ENCODE peak calls at places on chromosomes 1 and 21, in nine cellular contexts. R is HFFc6, T is GM20000, O is ovary, Z is HL-60, J is fibroblast of mammary gland, E is Calu3, C is heart left ventricle, P is MCF 10A. D is an unnamed sample.

GRCh38 chr21:15441060-15441493 is 288.7 kb upstream of the USP25 start:
- DNase-seq in R (no peak), T (no peak), O (no peak), Z (no peak), J (no peak), E (no peak), C (no peak), P (no peak), D (no peak)

GRCh38 chr21:36347962-36348328 is 27.9 kb downstream of the MORC3 start:
- DNase-seq in R (peak), T (no peak), O (no peak), Z (no peak), J (peak), E (no peak), C (no peak), P (no peak), D (no peak)

GRCh38 chr1:230832466-230832865 is 35.9 kb downstream of the C1orf198 start:
- DNase-seq in R (no peak), T (no peak), O (no peak), Z (no peak), J (peak), E (no peak), C (no peak), P (peak), D (no peak)

GRCh38 chr1:214228976-214229375 is 52.0 kb upstream of the SMYD2 start:
- DNase-seq in R (no peak), T (no peak), O (no peak), Z (no peak), J (no peak), E (no peak), C (peak), P (no peak), D (no peak)

GRCh38 chr1:35560256-35561225 is 2.9 kb downstream of the NCDN start:
- DNase-seq in R (no peak), T (no peak), O (peak), Z (no peak), J (no peak), E (no peak), C (peak), P (peak), D (no peak)

GRCh38 chr1:15206418-15207030 is 40.5 kb upstream of the FHAD1 start:
- DNase-seq in R (peak), T (no peak), O (no peak), Z (no peak), J (no peak), E (no peak), C (no peak), P (no peak), D (no peak)

GRCh38 chr1:17826165-17826488 is 71.0 kb downstream of the ACTL8 start:
- DNase-seq in R (no peak), T (peak), O (no peak), Z (peak), J (peak), E (peak), C (peak), P (peak), D (peak)

GRCh38 chr21:28309596-28309995 is 683.1 kb downstream of the LTN1 start:
- DNase-seq in R (no peak), T (no peak), O (no peak), Z (no peak), J (no peak), E (no peak), C (no peak), P (no peak), D (no peak)

GRCh38 chr1:234681065-234681464 is 71.1 kb upstream of the IRF2BP2 start:
- DNase-seq in R (no peak), T (no peak), O (no peak), Z (no peak), J (no peak), E (no peak), C (no peak), P (no peak), D (no peak)

GRCh38 chr1:172837816-172838680 is 179.1 kb downstream of the FASLG start:
- DNase-seq in R (peak), T (no peak), O (no peak), Z (no peak), J (peak), E (no peak), C (no peak), P (peak), D (peak)

GRCh38 chr1:3858231-3858981 is 1.1 kb downstream of the DFFB start:
- DNase-seq in R (peak), T (no peak), O (peak), Z (peak), J (peak), E (peak), C (no peak), P (peak), D (no peak)
- TF ChIP-seq CTCF in R (no peak), T (no peak), O (no peak), Z (no peak), J (no peak), E (no peak), C (no peak), P (no peak), D (peak)

GRCh38 chr1:211520641-211521040 is 28.7 kb upstream of the RD3 start:
- DNase-seq in R (peak), T (no peak), O (no peak), Z (no peak), J (peak), E (peak), C (no peak), P (no peak), D (no peak)
- TF ChIP-seq CTCF in R (peak), T (no peak), O (no peak), Z (no peak), J (peak), E (no peak), C (no peak), P (no peak), D (no peak)

GRCh38 chr1:91007827-91008226 is 14.0 kb downstream of the ZNF644 start:
- DNase-seq in R (no peak), T (no peak), O (no peak), Z (no peak), J (peak), E (no peak), C (no peak), P (no peak), D (no peak)
- TF ChIP-seq CTCF in R (no peak), T (no peak), O (no peak), Z (no peak), J (peak), E (no peak), C (no peak), P (no peak), D (no peak)

DNA sequence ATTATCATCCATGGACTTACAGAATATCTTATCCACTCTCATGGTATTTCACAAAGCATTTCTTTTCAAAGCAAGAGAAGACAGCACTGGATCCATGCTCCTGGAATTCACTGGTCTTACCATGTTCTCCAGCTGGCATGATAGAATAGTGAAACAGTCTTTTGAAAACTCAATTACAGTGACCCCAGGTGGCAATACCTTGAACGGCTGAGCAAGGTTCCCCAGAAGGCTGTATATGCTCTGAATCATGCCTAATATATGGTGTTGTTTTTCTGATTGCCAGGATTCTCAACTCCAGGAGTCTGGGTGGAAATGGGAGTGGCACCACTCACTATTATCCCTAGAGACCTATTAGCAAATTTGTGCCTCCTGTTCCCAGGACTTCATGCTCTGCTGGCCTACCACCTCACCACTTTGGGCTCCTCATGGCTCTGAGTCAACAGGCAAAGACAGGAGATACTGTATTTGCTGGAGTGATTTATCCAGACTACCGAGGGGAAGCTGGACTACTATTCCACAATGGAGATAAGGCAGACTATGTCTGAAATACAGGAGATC is 87.6 kb downstream of the CATSPERE start:
- DNase-seq in R (no peak), T (no peak), O (no peak), Z (no peak), J (peak), E (no peak), C (no peak), P (no peak), D (no peak)
- TF ChIP-seq CTCF in R (no peak), T (no peak), O (no peak), Z (no peak), J (no peak), E (no peak), C (no peak), P (no peak), D (no peak)

DNA sequence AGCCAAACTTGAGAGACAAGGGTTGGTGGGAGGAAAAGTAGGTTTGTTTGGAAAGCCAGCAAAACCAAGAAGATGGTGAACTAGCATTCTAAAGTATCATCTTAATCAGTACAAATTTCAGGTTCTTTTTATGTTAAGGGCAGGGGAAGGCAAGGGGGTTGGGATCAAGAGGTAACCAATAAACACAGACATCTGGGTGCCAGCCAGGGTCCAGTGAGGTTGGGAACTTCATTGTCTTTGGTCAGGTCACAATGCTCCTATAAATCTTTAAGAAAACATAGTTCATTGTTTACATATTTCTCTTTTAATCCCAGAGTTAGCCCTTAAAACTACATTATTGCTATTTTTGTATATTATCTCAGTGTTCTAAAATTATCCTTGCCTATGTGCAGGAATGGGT is 126.2 kb upstream of the NR5A2 start:
- DNase-seq in R (no peak), T (no peak), O (no peak), Z (no peak), J (no peak), E (no peak), C (no peak), P (no peak), D (no peak)
- TF ChIP-seq CTCF in R (no peak), T (no peak), O (no peak), Z (no peak), J (no peak), E (no peak), C (no peak), P (no peak), D (no peak)

GRCh38 chr1:113714606-113715269 is 44.5 kb downstream of the PHTF1 start:
- DNase-seq in R (no peak), T (no peak), O (no peak), Z (no peak), J (peak), E (no peak), C (no peak), P (no peak), D (no peak)
- TF ChIP-seq CTCF in R (no peak), T (no peak), O (no peak), Z (no peak), J (peak), E (no peak), C (no peak), P (no peak), D (no peak)

DNA sequence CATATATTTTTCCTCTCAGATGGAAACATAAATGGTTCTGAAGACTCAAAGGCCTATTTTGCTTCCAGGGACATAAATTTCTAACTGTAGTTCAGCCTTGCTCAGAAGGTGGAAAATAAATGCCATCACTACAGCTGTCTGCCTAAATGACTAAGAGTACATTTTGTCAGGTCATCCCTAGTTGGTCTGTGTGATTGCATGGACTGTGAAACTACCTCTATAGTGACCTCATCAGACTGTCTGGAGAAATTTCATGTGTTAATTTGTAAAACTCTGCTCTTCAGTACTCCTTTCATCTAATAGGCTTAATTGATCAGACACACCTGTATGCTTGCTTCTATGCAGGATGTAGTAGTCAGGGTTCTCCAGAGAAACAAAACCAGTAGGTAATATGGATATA is 886.9 kb downstream of the AMY1C start:
- DNase-seq in R (no peak), T (peak), O (no peak), Z (no peak), J (no peak), E (no peak), C (no peak), P (peak), D (peak)
- TF ChIP-seq CTCF in R (no peak), T (no peak), O (no peak), Z (no peak), J (no peak), E (no peak), C (no peak), P (no peak), D (peak)

DNA sequence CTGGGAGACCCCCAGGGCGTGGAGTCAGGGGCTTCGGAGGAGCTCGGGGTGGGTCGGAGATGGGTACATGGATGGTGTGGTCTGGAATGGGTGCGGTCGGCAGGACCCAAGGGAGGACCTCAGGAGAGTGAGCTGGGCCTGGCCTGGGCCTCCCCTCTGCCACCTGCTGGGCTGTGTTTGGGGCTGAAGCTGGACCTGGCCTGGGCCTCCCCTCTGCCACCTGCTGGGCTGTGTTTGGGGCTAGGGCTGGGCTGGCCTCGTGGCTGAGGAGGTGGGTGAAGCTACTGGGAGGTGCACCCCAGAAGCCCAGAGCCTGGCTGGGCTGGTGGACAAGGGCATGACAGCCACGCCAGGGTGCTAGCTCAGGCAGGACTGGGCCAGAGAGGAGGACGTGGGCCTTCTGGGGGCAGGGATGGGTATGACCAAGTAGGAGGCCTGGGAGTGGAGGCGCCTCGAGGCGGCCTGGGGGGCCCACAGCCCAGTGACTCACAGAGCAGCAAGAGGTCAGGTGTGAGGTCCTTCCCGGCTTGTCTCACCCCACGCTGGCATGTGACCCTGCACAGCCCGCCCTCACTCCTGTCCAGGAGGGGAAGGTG is 14.5 kb downstream of the SAMD11 start:
- DNase-seq in R (peak), T (no peak), O (no peak), Z (peak), J (no peak), E (peak), C (no peak), P (peak), D (peak)
- TF ChIP-seq CTCF in R (peak), T (peak), O (no peak), Z (peak), J (peak), E (peak), C (peak), P (peak), D (peak)

D was measured in GM13977.